ENCODE peak calls at places on chromosomes 13 and 19, in five cellular contexts. E is A549, O is K562, V is GM12878, G is HepG2. R is an unnamed sample.

GRCh38 chr19:44824758-44825157 is 15.9 kb downstream of the BCAM start:
- DNase-seq in E (no peak), O (no peak), V (no peak), G (no peak), R (no peak)

GRCh38 chr19:3483226-3483628 is at the start of gene SMIM44:
- DNase-seq in E (no peak), O (no peak), V (no peak), G (no peak), R (no peak)

GRCh38 chr19:43446746-43447489 is 18.5 kb downstream of the LYPD3 start:
- DNase-seq in E (peak), O (peak), V (no peak), G (peak), R (peak)

GRCh38 chr19:1690570-1691307 is 38.3 kb upstream of the TCF3 start:
- DNase-seq in E (no peak), O (peak), V (no peak), G (no peak), R (peak)

GRCh38 chr19:1673645-1674292 is 21.4 kb upstream of the TCF3 start:
- DNase-seq in E (no peak), O (no peak), V (no peak), G (no peak), R (no peak)

GRCh38 chr13:98429531-98429930 is 147.4 kb downstream of the STK24 start:
- DNase-seq in E (no peak), O (no peak), V (no peak), G (no peak), R (no peak)

GRCh38 chr19:46368116-46368515 is 21.2 kb downstream of the PPP5C start:
- DNase-seq in E (no peak), O (no peak), V (no peak), G (no peak), R (no peak)

GRCh38 chr19:944171-944567 is 18.3 kb downstream of the ARID3A start:
- DNase-seq in E (no peak), O (peak), V (no peak), G (no peak), R (no peak)

GRCh38 chr19:6373813-6374108 is 1.2 kb downstream of the ALKBH7 start:
- DNase-seq in E (no peak), O (peak), V (no peak), G (no peak), R (no peak)

GRCh38 chr13:46172531-46172991 is 9.4 kb downstream of the LCP1 start:
- DNase-seq in E (no peak), O (no peak), V (no peak), G (no peak), R (no peak)

GRCh38 chr13:98033277-98034247 is 80.1 kb downstream of the IPO5 start:
- DNase-seq in E (peak), O (no peak), V (no peak), G (peak), R (peak)

GRCh38 chr13:112781881-112782361 is 92.1 kb downstream of the ATP11A start:
- DNase-seq in E (no peak), O (no peak), V (no peak), G (no peak), R (no peak)

GRCh38 chr19:14089662-14090508 is 666 bp downstream of the SAMD1 start:
- DNase-seq in E (peak), O (peak), V (no peak), G (no peak), R (peak)

GRCh38 chr19:40217027-40217810 is 965 bp downstream of the TTC9B start:
- DNase-seq in E (peak), O (peak), V (no peak), G (no peak), R (peak)

GRCh38 chr19:40214936-40215335 is 3.2 kb downstream of the TTC9B start:
- DNase-seq in E (no peak), O (no peak), V (no peak), G (no peak), R (no peak)

GRCh38 chr19:40217921-40218890 is at the start of gene TTC9B:
- DNase-seq in E (peak), O (peak), V (no peak), G (no peak), R (peak)

GRCh38 chr19:40216777-40217026 is 1.5 kb downstream of the TTC9B start:
- DNase-seq in E (no peak), O (no peak), V (no peak), G (no peak), R (no peak)

DNA sequence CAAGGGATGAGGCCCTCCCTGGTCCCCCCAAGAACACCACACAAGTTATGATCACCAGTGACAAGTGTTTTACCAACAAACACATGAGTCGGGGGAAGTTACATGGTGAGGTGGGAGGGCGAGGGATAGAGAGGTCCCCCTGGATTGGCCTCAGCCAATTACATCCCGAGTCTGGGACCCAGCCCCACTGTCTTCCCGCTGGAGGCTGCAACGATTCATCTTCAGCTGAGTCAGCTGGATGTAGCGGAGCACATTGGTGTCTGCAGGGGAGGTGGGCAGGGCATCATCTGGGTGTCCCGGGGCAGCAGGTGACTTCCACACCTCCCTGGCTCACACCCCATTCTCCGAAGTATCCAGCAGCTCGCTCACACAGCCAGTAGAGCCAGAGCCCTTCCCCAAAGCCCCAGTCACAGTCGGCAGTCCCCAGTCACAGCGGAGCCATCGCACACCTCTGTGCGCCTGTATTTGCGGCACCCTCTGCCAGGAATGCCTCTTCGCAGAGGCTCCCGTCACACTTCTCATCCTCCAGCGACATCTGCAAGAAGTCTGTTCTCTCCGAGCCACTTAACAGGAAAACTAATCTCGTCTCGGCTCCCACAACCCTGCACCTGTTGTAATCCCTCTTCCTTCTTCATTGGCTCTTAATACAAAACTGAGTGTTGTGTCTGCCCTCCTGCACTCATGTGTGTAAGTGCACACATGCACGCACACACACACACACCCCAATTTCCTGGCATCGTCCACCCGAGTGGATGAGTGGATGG is 2.0 kb downstream of the TTC9B start:
- DNase-seq in E (no peak), O (no peak), V (no peak), G (no peak), R (peak)
- H3K4me2 ChIP-seq in E (no peak), O (peak), V (no peak), G (no peak), R (peak)

GRCh38 chr19:32902448-32902847 is 32.9 kb upstream of the SLC7A9 start:
- DNase-seq in E (no peak), O (no peak), V (no peak), G (no peak), R (peak)
- TF ChIP-seq JUNB in E (no peak), O (no peak), V (no peak), G (no peak), R (no peak)

GRCh38 chr19:36330226-36330625 is 48.8 kb downstream of the ZFP14 start:
- DNase-seq in E (no peak), O (no peak), V (no peak), G (no peak), R (no peak)

DNA sequence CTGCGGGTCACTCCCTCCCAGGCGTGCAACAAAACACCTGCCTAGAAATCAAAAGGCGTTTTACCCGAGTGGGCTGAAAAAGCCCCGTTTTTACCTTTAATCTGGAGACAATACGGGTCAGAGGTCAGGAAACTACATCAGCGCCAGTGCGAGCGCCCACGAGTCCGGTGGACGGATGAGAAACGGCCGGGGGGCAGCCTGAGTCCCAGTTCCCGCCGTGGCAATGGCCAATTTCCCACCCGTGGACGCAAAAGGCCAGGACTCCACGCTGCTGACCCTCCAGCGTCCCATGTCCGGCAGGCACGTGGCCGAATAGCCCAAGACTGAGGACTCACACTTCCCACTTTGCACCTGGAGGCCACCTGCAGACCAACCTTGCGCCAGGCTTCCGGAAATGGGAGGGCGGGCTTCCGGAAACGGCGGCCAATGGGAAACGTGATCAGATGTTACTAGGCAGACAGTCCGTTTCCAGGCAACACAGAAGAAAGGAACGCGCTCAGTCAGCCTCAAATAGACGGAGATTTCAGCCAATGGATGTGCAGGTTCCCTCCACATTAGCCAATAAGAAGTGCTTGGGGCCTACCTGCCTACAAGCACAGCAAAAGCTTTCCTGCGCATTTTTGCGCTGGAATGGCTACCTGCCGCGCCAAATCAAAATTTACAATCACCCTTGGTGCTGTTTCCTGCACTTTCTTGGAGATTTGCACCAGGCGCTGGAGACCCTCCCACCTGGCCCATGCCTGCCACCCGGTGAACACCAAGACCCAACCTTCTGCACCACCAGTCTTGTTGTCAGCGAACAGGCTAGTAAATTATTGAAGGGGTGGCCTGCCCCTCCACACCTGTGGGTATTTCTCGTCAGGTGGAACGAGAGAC is 47.4 kb downstream of the ZFP14 start:
- DNase-seq in E (peak), O (peak), V (peak), G (no peak), R (peak)
- H3K27ac ChIP-seq in E (no peak), O (no peak), V (no peak), G (no peak), R (peak)

GRCh38 chr19:8108560-8109445 is 40.6 kb downstream of the FBN3 start:
- DNase-seq in E (no peak), O (peak), V (no peak), G (no peak), R (no peak)

GRCh38 chr19:8110931-8111330 is 38.5 kb downstream of the FBN3 start:
- DNase-seq in E (no peak), O (peak), V (no peak), G (no peak), R (no peak)

GRCh38 chr19:8111376-8111775 is 38.0 kb downstream of the FBN3 start:
- DNase-seq in E (no peak), O (peak), V (no peak), G (no peak), R (no peak)

GRCh38 chr19:8109890-8110662 is 39.3 kb downstream of the FBN3 start:
- DNase-seq in E (no peak), O (no peak), V (no peak), G (no peak), R (no peak)

GRCh38 chr19:8109455-8109854 is 39.9 kb downstream of the FBN3 start:
- DNase-seq in E (no peak), O (peak), V (no peak), G (no peak), R (no peak)
- H3K4me2 ChIP-seq in E (no peak), O (no peak), V (no peak), G (no peak), R (no peak)

GRCh38 chr19:38284422-38284821 is 19.6 kb upstream of the C19orf33 start:
- DNase-seq in E (no peak), O (no peak), V (peak), G (no peak), R (no peak)
- TF ChIP-seq JUNB in E (no peak), O (no peak), V (no peak), G (no peak), R (no peak)

R was measured in GM23338.